ENCODE peak calls at places on chromosomes 5 and 9, in eight cellular contexts. Z, R, X, P, N, G, W and H are unnamed samples.

GRCh38 chr9:967851-968641 is 8.4 kb upstream of the DMRT3 start:
- DNase-seq in R (no peak), W (no peak), Z (peak; percentile 53), G (no peak), N (no peak), X (peak; percentile 19), P (no peak), H (no peak)

GRCh38 chr5:178766936-178767912 is 36.8 kb upstream of the ZNF354A start:
- DNase-seq in P (no peak), Z (no peak), N (no peak), W (no peak), X (no peak), G (no peak), R (no peak), H (no peak)

GRCh38 chr5:8848997-8849585 is 696.8 kb downstream of the SEMA5A start:
- DNase-seq in R (no peak), X (peak; percentile 95), P (peak; percentile 87), N (no peak), Z (no peak), W (peak; percentile 90), G (no peak), H (no peak)

GRCh38 chr9:135219676-135220600 is 132.5 kb downstream of the OLFM1 start:
- DNase-seq in R (no peak), Z (no peak), P (no peak), W (no peak), X (no peak), G (no peak), N (no peak), H (no peak)

GRCh38 chr9:82115900-82116299 is 127.3 kb downstream of the SPATA31D1 start:
- DNase-seq in G (no peak), X (no peak), N (no peak), W (no peak), P (no peak), Z (no peak), R (no peak), H (no peak)

GRCh38 chr5:173554038-173554955 is 62.2 kb downstream of the BOD1 start:
- DNase-seq in N (no peak), X (peak; percentile 8), W (no peak), R (no peak), P (no peak), Z (no peak), G (no peak), H (no peak)

GRCh38 chr5:168755548-168756093 is 176.5 kb upstream of the PANK3 start:
- DNase-seq in G (no peak), N (no peak), W (no peak), R (no peak), P (no peak), Z (no peak), X (no peak), H (no peak)

GRCh38 chr5:31470608-31471007 is 61.3 kb downstream of the DROSHA start:
- DNase-seq in P (peak; percentile 56), G (no peak), R (no peak), X (peak; percentile 76), Z (no peak), N (peak; percentile 72), W (peak; percentile 68), H (no peak)

GRCh38 chr5:137304227-137304874 is 194.8 kb downstream of the SPOCK1 start:
- DNase-seq in G (no peak), P (no peak), R (no peak), N (no peak), W (no peak), Z (no peak), X (no peak), H (no peak)

GRCh38 chr5:142548739-142549275 is 137.1 kb downstream of the FGF1 start:
- DNase-seq in W (peak; percentile 92), Z (peak; percentile 73), N (peak; percentile 78), X (peak; percentile 94), P (peak; percentile 87), G (peak; percentile 88), R (peak; percentile 93), H (peak; percentile 76)

GRCh38 chr9:21520501-21521228 is 38.6 kb upstream of the IFNE start:
- DNase-seq in R (no peak), P (no peak), G (no peak), X (no peak), W (no peak), Z (no peak), N (no peak), H (no peak)

GRCh38 chr9:86892576-86892975 is 54.7 kb downstream of the GAS1 start:
- DNase-seq in Z (no peak), X (no peak), N (no peak), P (no peak), R (no peak), G (no peak), W (peak; percentile 39), H (no peak)

GRCh38 chr5:111722016-111722591 is 34.9 kb downstream of the NREP start:
- DNase-seq in R (no peak), G (no peak), P (no peak), Z (no peak), X (peak; percentile 44), W (no peak), N (no peak), H (no peak)

GRCh38 chr9:113931140-113931539 is 55.0 kb downstream of the ZNF618 start:
- DNase-seq in P (no peak), N (no peak), R (no peak), X (no peak), G (no peak), W (no peak), Z (peak; percentile 19), H (no peak)
- H4K20me1 ChIP-seq in P (peaks cover 78% of the 10 kb centered on the region), N (peaks cover 11% of the 10 kb centered on the region), R (no peaks in the 10 kb centered on the region), X (peaks cover 6% of the 10 kb centered on the region), G (no peaks in the 10 kb centered on the region), W (no peaks in the 10 kb centered on the region), Z (peaks cover 2% of the 10 kb centered on the region), H (no peaks in the 10 kb centered on the region)

GRCh38 chr5:177455661-177456590 is 9.3 kb downstream of the PRR7 start:
- DNase-seq in P (peak; percentile 57), G (peak; percentile 77), N (peak; percentile 87), Z (peak; percentile 96), R (peak; percentile 84), X (peak; percentile 92), W (peak; percentile 77), H (peak; percentile 98)

GRCh38 chr5:177454397-177455035 is 7.9 kb downstream of the PRR7 start:
- DNase-seq in P (peak; percentile 51), R (peak; percentile 62), Z (peak; percentile 98), X (peak; percentile 92), N (peak; percentile 92), G (peak; percentile 79), W (peak; percentile 72), H (peak; percentile 97)

GRCh38 chr5:177452688-177453638 is 6.3 kb downstream of the PRR7 start:
- DNase-seq in W (no peak), X (peak; percentile 26), G (no peak), P (no peak), R (no peak), N (no peak), Z (no peak), H (no peak)

GRCh38 chr5:177455036-177455660 is 8.5 kb downstream of the PRR7 start:
- DNase-seq in P (peak; percentile 49), X (peak; percentile 82), N (peak; percentile 84), R (peak; percentile 76), W (peak; percentile 72), Z (peak; percentile 98), G (peak; percentile 79), H (peak; percentile 94)

DNA sequence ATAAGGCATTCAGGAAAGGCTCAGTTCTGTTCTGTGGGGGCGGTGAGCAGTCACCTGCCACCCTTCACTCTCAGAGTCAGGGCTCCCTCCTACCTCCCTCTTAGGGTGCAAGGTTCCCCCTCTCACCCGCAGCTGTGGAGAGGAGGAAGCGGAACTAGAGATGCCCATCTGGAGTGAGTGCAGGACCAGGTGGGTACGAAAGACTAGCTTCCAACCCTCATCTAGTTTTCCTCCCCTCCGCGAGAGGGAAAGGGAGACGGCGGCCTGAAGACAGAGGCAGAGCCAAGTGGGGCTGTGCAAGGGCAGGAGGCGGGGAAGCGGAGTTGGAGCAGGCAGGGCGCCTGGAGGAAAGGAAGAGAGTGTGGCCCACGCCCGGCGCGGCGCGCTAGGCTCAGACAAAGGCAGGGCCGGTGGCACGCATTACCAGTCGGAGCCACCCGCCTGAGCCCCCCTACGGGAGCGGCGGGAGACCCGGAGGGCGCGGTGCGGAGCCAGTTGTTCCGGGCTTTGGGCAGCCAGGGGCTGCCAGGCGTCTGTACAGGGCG is 7.3 kb downstream of the PRR7 start:
- DNase-seq in X (peak; percentile 61), Z (peak; percentile 76), W (peak; percentile 23), R (no peak), P (no peak), G (no peak), N (no peak), H (peak; percentile 87)
- H3K9ac ChIP-seq in X (peak overlapping the region; percentile 78), Z (peak overlapping the region; percentile 72), W (no peak overlapping the region), R (peak overlapping the region; percentile 92), P (peak overlapping the region; percentile 52), G (peak overlapping the region; percentile 82), N (peak overlapping the region; percentile 24), H (peak overlapping the region; percentile 78)

GRCh38 chr5:14506661-14507060 is 74.9 kb upstream of the OTULINL start:
- DNase-seq in G (no peak), Z (no peak), P (no peak), W (no peak), N (no peak), X (no peak), R (no peak), H (no peak)
- H4K20me1 ChIP-seq in G (no peaks in the 10 kb centered on the region), Z (no peaks in the 10 kb centered on the region), P (peaks cover 81% of the 10 kb centered on the region), W (no peaks in the 10 kb centered on the region), N (peaks cover 11% of the 10 kb centered on the region), X (no peaks in the 10 kb centered on the region), R (no peaks in the 10 kb centered on the region), H (no peaks in the 10 kb centered on the region)

GRCh38 chr5:149961186-149961685 is 678 bp downstream of the SLC26A2 start:
- DNase-seq in W (no peak), R (no peak), Z (no peak), N (no peak), X (peak; percentile 42), G (no peak), P (no peak), H (no peak)
- H3K9ac ChIP-seq in W (peak overlapping the region; percentile 65), R (peak overlapping the region; percentile 73), Z (peak overlapping the region; percentile 25), N (peak overlapping the region; percentile 70), X (peak overlapping the region; percentile 89), G (peak overlapping the region; percentile 55), P (peak overlapping the region; percentile 84), H (peak overlapping the region; percentile 74)

GRCh38 chr5:176528301-176528700 is 8.9 kb downstream of the RNF44 start:
- DNase-seq in N (no peak), X (no peak), W (no peak), Z (no peak), R (no peak), G (no peak), P (no peak), H (no peak)
- H4K20me1 ChIP-seq in N (peaks cover 7% of the 10 kb centered on the region), X (no peaks in the 10 kb centered on the region), W (no peaks in the 10 kb centered on the region), Z (peaks cover 24% of the 10 kb centered on the region), R (no peaks in the 10 kb centered on the region), G (peaks cover 12% of the 10 kb centered on the region), P (peaks cover 23% of the 10 kb centered on the region), H (peaks cover 23% of the 10 kb centered on the region)